ENCODE peak calls at places on chromosomes 13 and 19, in five cellular contexts. One of them, this sample, is unnamed.

GRCh38 chr13:114100446-114101320 is 31.7 kb downstream of the RASA3 start:
- DNase-seq in heart right ventricle: no peak
- DNase-seq in effector memory CD4-positive, alpha-beta T cell: no peak
- DNase-seq in tibial nerve: peak; percentile 19
- DNase-seq in CD8-positive, alpha-beta memory T cell: no peak
- DNase-seq in this sample: no peak

GRCh38 chr13:48950507-48950886 is 25.2 kb upstream of the FNDC3A start:
- DNase-seq in heart right ventricle: no peak
- DNase-seq in effector memory CD4-positive, alpha-beta T cell: no peak
- DNase-seq in tibial nerve: no peak
- DNase-seq in CD8-positive, alpha-beta memory T cell: no peak
- DNase-seq in this sample: no peak

GRCh38 chr13:35814573-35814972 is 316.6 kb downstream of the DCLK1 start:
- DNase-seq in heart right ventricle: no peak
- DNase-seq in effector memory CD4-positive, alpha-beta T cell: no peak
- DNase-seq in tibial nerve: no peak
- DNase-seq in CD8-positive, alpha-beta memory T cell: no peak
- DNase-seq in this sample: no peak

GRCh38 chr19:3556978-3557460 is 367 bp downstream of the MFSD12 start:
- DNase-seq in heart right ventricle: no peak
- DNase-seq in effector memory CD4-positive, alpha-beta T cell: peak; percentile 66
- DNase-seq in tibial nerve: no peak
- DNase-seq in CD8-positive, alpha-beta memory T cell: peak; percentile 56
- DNase-seq in this sample: no peak

GRCh38 chr19:55460670-55461258 is 678 bp downstream of the ISOC2 start:
- DNase-seq in heart right ventricle: peak; percentile 90
- DNase-seq in effector memory CD4-positive, alpha-beta T cell: no peak
- DNase-seq in tibial nerve: peak; percentile 68
- DNase-seq in CD8-positive, alpha-beta memory T cell: no peak
- DNase-seq in this sample: peak; percentile 42

GRCh38 chr13:33490461-33491327 is 205.1 kb upstream of the STARD13 start:
- DNase-seq in heart right ventricle: peak; percentile 19
- DNase-seq in effector memory CD4-positive, alpha-beta T cell: no peak
- DNase-seq in tibial nerve: no peak
- DNase-seq in CD8-positive, alpha-beta memory T cell: no peak
- DNase-seq in this sample: no peak

GRCh38 chr13:59744747-59745394 is 418.9 kb downstream of the DIAPH3 start:
- DNase-seq in heart right ventricle: no peak
- DNase-seq in effector memory CD4-positive, alpha-beta T cell: no peak
- DNase-seq in tibial nerve: no peak
- DNase-seq in CD8-positive, alpha-beta memory T cell: no peak
- DNase-seq in this sample: no peak

GRCh38 chr19:47036233-47036651 is 12.2 kb downstream of the TMEM160 start:
- DNase-seq in heart right ventricle: no peak
- DNase-seq in effector memory CD4-positive, alpha-beta T cell: no peak
- DNase-seq in tibial nerve: no peak
- DNase-seq in CD8-positive, alpha-beta memory T cell: no peak
- DNase-seq in this sample: no peak

GRCh38 chr13:64993514-64994164 is 2236.5 kb downstream of the PCDH9 start:
- DNase-seq in heart right ventricle: no peak
- DNase-seq in effector memory CD4-positive, alpha-beta T cell: no peak
- DNase-seq in tibial nerve: no peak
- DNase-seq in CD8-positive, alpha-beta memory T cell: no peak
- DNase-seq in this sample: no peak

GRCh38 chr13:98681017-98681416 is 71.5 kb downstream of the SLC15A1 start:
- DNase-seq in heart right ventricle: no peak
- DNase-seq in effector memory CD4-positive, alpha-beta T cell: no peak
- DNase-seq in tibial nerve: no peak
- DNase-seq in CD8-positive, alpha-beta memory T cell: no peak
- DNase-seq in this sample: no peak

GRCh38 chr13:90448466-90449037 is 898.9 kb upstream of the MIR17HG start:
- DNase-seq in heart right ventricle: no peak
- DNase-seq in effector memory CD4-positive, alpha-beta T cell: no peak
- DNase-seq in tibial nerve: no peak
- DNase-seq in CD8-positive, alpha-beta memory T cell: no peak
- DNase-seq in this sample: no peak

GRCh38 chr13:65472336-65472735 is 1757.8 kb downstream of the PCDH9 start:
- DNase-seq in heart right ventricle: no peak
- DNase-seq in effector memory CD4-positive, alpha-beta T cell: no peak
- DNase-seq in tibial nerve: no peak
- DNase-seq in CD8-positive, alpha-beta memory T cell: no peak
- DNase-seq in this sample: no peak

GRCh38 chr19:940591-941291 is 14.9 kb downstream of the ARID3A start:
- DNase-seq in heart right ventricle: no peak
- DNase-seq in effector memory CD4-positive, alpha-beta T cell: peak; percentile 74
- DNase-seq in tibial nerve: peak; percentile 59
- DNase-seq in CD8-positive, alpha-beta memory T cell: peak; percentile 83
- DNase-seq in this sample: peak; percentile 57

GRCh38 chr13:88281846-88282245 is 610.7 kb downstream of the SLITRK5 start:
- DNase-seq in heart right ventricle: no peak
- DNase-seq in effector memory CD4-positive, alpha-beta T cell: no peak
- DNase-seq in tibial nerve: no peak
- DNase-seq in CD8-positive, alpha-beta memory T cell: no peak
- DNase-seq in this sample: no peak

GRCh38 chr19:11324079-11324661 is 15.3 kb downstream of the RAB3D start:
- DNase-seq in heart right ventricle: peak; percentile 68
- DNase-seq in effector memory CD4-positive, alpha-beta T cell: no peak
- DNase-seq in tibial nerve: peak; percentile 51
- DNase-seq in CD8-positive, alpha-beta memory T cell: peak; percentile 24
- DNase-seq in this sample: peak; percentile 33

GRCh38 chr19:11323601-11324078 is 15.8 kb downstream of the RAB3D start:
- DNase-seq in heart right ventricle: no peak
- DNase-seq in effector memory CD4-positive, alpha-beta T cell: no peak
- DNase-seq in tibial nerve: no peak
- DNase-seq in CD8-positive, alpha-beta memory T cell: no peak
- DNase-seq in this sample: no peak

GRCh38 chr19:11325544-11325943 is 13.9 kb downstream of the RAB3D start:
- DNase-seq in heart right ventricle: no peak
- DNase-seq in effector memory CD4-positive, alpha-beta T cell: no peak
- DNase-seq in tibial nerve: no peak
- DNase-seq in CD8-positive, alpha-beta memory T cell: no peak
- DNase-seq in this sample: no peak

GRCh38 chr19:11322269-11323024 is 17.0 kb downstream of the RAB3D start:
- DNase-seq in heart right ventricle: no peak
- DNase-seq in effector memory CD4-positive, alpha-beta T cell: no peak
- DNase-seq in tibial nerve: no peak
- DNase-seq in CD8-positive, alpha-beta memory T cell: no peak
- DNase-seq in this sample: no peak

GRCh38 chr19:11324748-11325389 is 14.6 kb downstream of the RAB3D start:
- DNase-seq in heart right ventricle: no peak
- DNase-seq in effector memory CD4-positive, alpha-beta T cell: no peak
- DNase-seq in tibial nerve: no peak
- DNase-seq in CD8-positive, alpha-beta memory T cell: no peak
- DNase-seq in this sample: no peak
- H3K4me1 ChIP-seq in heart right ventricle: peaks cover 33% of the 10 kb centered on the region
- H3K4me1 ChIP-seq in effector memory CD4-positive, alpha-beta T cell: peaks cover 6% of the 10 kb centered on the region
- H3K4me1 ChIP-seq in tibial nerve: peaks cover 25% of the 10 kb centered on the region
- H3K4me1 ChIP-seq in CD8-positive, alpha-beta memory T cell: peaks cover 6% of the 10 kb centered on the region
- H3K4me1 ChIP-seq in this sample: peaks cover 14% of the 10 kb centered on the region

GRCh38 chr19:22914646-22915045 is 82.6 kb downstream of the ZNF723 start:
- DNase-seq in heart right ventricle: no peak
- DNase-seq in effector memory CD4-positive, alpha-beta T cell: no peak
- DNase-seq in tibial nerve: no peak
- DNase-seq in CD8-positive, alpha-beta memory T cell: no peak
- DNase-seq in this sample: no peak
- H3K9me3 ChIP-seq in heart right ventricle: peaks cover 4% of the 10 kb centered on the region
- H3K9me3 ChIP-seq in effector memory CD4-positive, alpha-beta T cell: no peaks in the 10 kb centered on the region
- H3K9me3 ChIP-seq in tibial nerve: no peaks in the 10 kb centered on the region
- H3K9me3 ChIP-seq in CD8-positive, alpha-beta memory T cell: no peaks in the 10 kb centered on the region
- H3K9me3 ChIP-seq in this sample: no peaks in the 10 kb centered on the region

DNA sequence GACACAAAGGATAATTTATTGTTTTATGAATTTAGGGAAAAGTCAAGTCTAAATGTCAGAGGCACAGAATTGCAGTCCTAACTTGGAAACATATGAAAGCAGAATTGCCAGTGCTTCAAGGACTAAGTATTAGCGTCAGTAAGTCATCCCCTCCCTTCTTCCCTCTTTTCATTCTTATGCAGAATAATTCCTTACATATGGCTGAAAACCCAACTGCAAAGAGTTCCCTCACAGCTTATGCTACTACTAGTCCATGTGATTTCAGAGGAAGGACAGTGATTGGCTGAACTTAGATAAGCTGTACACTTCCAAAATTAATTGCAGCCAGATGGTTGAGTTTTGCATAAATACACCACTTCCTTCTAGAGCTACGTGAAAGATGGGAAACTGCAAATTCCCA is 730.3 kb downstream of the OLFM4 start:
- DNase-seq in heart right ventricle: no peak
- DNase-seq in effector memory CD4-positive, alpha-beta T cell: no peak
- DNase-seq in tibial nerve: no peak
- DNase-seq in CD8-positive, alpha-beta memory T cell: no peak
- DNase-seq in this sample: no peak
- H3K4me1 ChIP-seq in heart right ventricle: no peaks in the 10 kb centered on the region
- H3K4me1 ChIP-seq in effector memory CD4-positive, alpha-beta T cell: no peaks in the 10 kb centered on the region
- H3K4me1 ChIP-seq in tibial nerve: no peaks in the 10 kb centered on the region
- H3K4me1 ChIP-seq in CD8-positive, alpha-beta memory T cell: no peaks in the 10 kb centered on the region
- H3K4me1 ChIP-seq in this sample: no peaks in the 10 kb centered on the region

DNA sequence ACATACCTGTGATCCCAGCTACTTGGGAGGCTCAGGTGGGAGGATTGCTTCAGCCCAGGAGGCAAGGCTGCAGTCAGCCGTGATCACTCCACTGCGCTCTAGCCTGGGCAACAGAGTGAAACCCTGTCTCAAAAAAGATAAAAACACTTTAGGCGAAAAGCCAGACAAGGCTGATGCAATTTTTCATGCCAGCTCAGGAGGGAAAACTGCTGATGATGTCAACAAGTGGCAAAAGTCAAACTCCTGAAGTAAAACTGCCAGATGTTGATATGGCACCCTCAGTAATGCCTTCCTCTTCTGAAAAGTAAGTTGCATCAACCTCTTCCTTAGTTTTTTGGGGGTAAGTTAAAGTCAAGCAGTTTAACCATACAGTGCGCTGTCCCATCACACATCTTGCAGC is 15.6 kb downstream of the ZNF599 start:
- DNase-seq in heart right ventricle: no peak
- DNase-seq in effector memory CD4-positive, alpha-beta T cell: no peak
- DNase-seq in tibial nerve: no peak
- DNase-seq in CD8-positive, alpha-beta memory T cell: no peak
- DNase-seq in this sample: no peak
- H3K9me3 ChIP-seq in heart right ventricle: peaks cover 36% of the 10 kb centered on the region
- H3K9me3 ChIP-seq in effector memory CD4-positive, alpha-beta T cell: peaks cover 42% of the 10 kb centered on the region
- H3K9me3 ChIP-seq in tibial nerve: no peaks in the 10 kb centered on the region
- H3K9me3 ChIP-seq in CD8-positive, alpha-beta memory T cell: peaks cover 59% of the 10 kb centered on the region
- H3K9me3 ChIP-seq in this sample: peaks cover 99% of the 10 kb centered on the region

GRCh38 chr19:5136060-5136855 is 167.3 kb downstream of the KDM4B start:
- DNase-seq in heart right ventricle: no peak
- DNase-seq in effector memory CD4-positive, alpha-beta T cell: no peak
- DNase-seq in tibial nerve: no peak
- DNase-seq in CD8-positive, alpha-beta memory T cell: no peak
- DNase-seq in this sample: no peak

GRCh38 chr19:5131866-5132561 is 163.1 kb downstream of the KDM4B start:
- DNase-seq in heart right ventricle: no peak
- DNase-seq in effector memory CD4-positive, alpha-beta T cell: no peak
- DNase-seq in tibial nerve: no peak
- DNase-seq in CD8-positive, alpha-beta memory T cell: no peak
- DNase-seq in this sample: no peak

GRCh38 chr19:5134683-5135082 is 165.8 kb downstream of the KDM4B start:
- DNase-seq in heart right ventricle: no peak
- DNase-seq in effector memory CD4-positive, alpha-beta T cell: no peak
- DNase-seq in tibial nerve: no peak
- DNase-seq in CD8-positive, alpha-beta memory T cell: no peak
- DNase-seq in this sample: no peak

GRCh38 chr19:5132698-5133651 is 164.1 kb downstream of the KDM4B start:
- DNase-seq in heart right ventricle: no peak
- DNase-seq in effector memory CD4-positive, alpha-beta T cell: no peak
- DNase-seq in tibial nerve: no peak
- DNase-seq in CD8-positive, alpha-beta memory T cell: no peak
- DNase-seq in this sample: no peak

DNA sequence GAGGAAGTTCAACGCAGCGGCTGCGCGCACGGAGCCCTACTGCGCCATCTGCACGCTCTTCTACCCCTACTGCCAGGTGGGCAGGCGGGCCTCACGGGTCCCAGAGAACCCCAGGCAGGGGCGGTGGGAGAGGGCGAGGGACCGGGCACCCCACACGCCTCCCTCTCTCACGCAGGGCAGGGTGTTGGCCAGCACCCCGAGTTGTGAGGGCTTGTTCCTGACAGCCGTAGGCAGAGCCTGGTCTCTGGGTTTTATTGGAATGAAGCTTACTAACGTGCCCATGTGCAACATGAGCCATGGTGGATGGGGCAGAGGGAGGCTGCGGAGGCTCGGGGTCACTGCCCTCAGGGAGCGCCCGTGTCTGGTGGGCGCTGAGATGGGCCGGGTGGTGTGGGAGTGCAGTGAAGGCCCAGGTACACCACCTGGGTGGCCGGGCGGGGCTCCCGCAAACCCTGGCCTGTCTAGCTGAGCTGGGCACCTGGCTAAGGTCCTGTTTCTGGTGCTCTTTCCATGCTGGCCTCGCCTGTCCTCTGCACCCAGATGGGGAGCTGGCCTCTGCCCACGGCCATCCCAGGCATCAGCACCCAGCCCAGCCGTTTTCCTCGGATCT is 165.2 kb downstream of the KDM4B start:
- DNase-seq in heart right ventricle: no peak
- DNase-seq in effector memory CD4-positive, alpha-beta T cell: no peak
- DNase-seq in tibial nerve: no peak
- DNase-seq in CD8-positive, alpha-beta memory T cell: no peak
- DNase-seq in this sample: no peak
- H3K4me1 ChIP-seq in heart right ventricle: peaks cover 8% of the 10 kb centered on the region
- H3K4me1 ChIP-seq in effector memory CD4-positive, alpha-beta T cell: peaks cover 5% of the 10 kb centered on the region
- H3K4me1 ChIP-seq in tibial nerve: peaks cover 12% of the 10 kb centered on the region
- H3K4me1 ChIP-seq in CD8-positive, alpha-beta memory T cell: peaks cover 42% of the 10 kb centered on the region
- H3K4me1 ChIP-seq in this sample: no peaks in the 10 kb centered on the region